ENCODE peak calls at places on chromosomes 2 and 18, in four cellular contexts. One of them, this sample, is unnamed.

GRCh38 chr2:25042321-25043240 is 705 bp downstream of the EFR3B start:
- DNase-seq in astrocyte of the spinal cord: peak; percentile 31
- DNase-seq in neural progenitor cell: peak; percentile 78
- DNase-seq in tibial nerve: no peak
- DNase-seq in this sample: peak; percentile 14

GRCh38 chr2:236928353-236929153 is 157.1 kb upstream of the COPS8 start:
- DNase-seq in astrocyte of the spinal cord: peak; percentile 18
- DNase-seq in neural progenitor cell: no peak
- DNase-seq in tibial nerve: no peak
- DNase-seq in this sample: no peak

GRCh38 chr2:177273456-177273855 is 8.9 kb upstream of the NFE2L2 start:
- DNase-seq in astrocyte of the spinal cord: no peak
- DNase-seq in neural progenitor cell: no peak
- DNase-seq in tibial nerve: no peak
- DNase-seq in this sample: no peak

GRCh38 chr18:27164905-27165304 is 20.2 kb downstream of the CHST9 start:
- DNase-seq in astrocyte of the spinal cord: no peak
- DNase-seq in neural progenitor cell: no peak
- DNase-seq in tibial nerve: no peak
- DNase-seq in this sample: no peak

GRCh38 chr2:120477198-120477597 is 131.3 kb downstream of the INHBB start:
- DNase-seq in astrocyte of the spinal cord: no peak
- DNase-seq in neural progenitor cell: no peak
- DNase-seq in tibial nerve: no peak
- DNase-seq in this sample: no peak

GRCh38 chr2:129742415-129742814 is 237.1 kb upstream of the RAB6C start:
- DNase-seq in astrocyte of the spinal cord: no peak
- DNase-seq in neural progenitor cell: no peak
- DNase-seq in tibial nerve: no peak
- DNase-seq in this sample: no peak

GRCh38 chr2:121710470-121711170 is 26.1 kb downstream of the NIFK start:
- DNase-seq in astrocyte of the spinal cord: no peak
- DNase-seq in neural progenitor cell: no peak
- DNase-seq in tibial nerve: no peak
- DNase-seq in this sample: no peak

GRCh38 chr2:70525032-70525431 is 28.6 kb downstream of the TGFA start:
- DNase-seq in astrocyte of the spinal cord: no peak
- DNase-seq in neural progenitor cell: no peak
- DNase-seq in tibial nerve: no peak
- DNase-seq in this sample: no peak

GRCh38 chr2:97928591-97928990 is 67.2 kb downstream of the TMEM131 start:
- DNase-seq in astrocyte of the spinal cord: no peak
- DNase-seq in neural progenitor cell: no peak
- DNase-seq in tibial nerve: no peak
- DNase-seq in this sample: no peak

GRCh38 chr2:170354855-170355649 is 177.1 kb downstream of the MYO3B start:
- DNase-seq in astrocyte of the spinal cord: no peak
- DNase-seq in neural progenitor cell: no peak
- DNase-seq in tibial nerve: no peak
- DNase-seq in this sample: no peak

GRCh38 chr18:3525870-3526420 is 76.0 kb downstream of the TGIF1 start:
- DNase-seq in astrocyte of the spinal cord: peak; percentile 34
- DNase-seq in neural progenitor cell: no peak
- DNase-seq in tibial nerve: no peak
- DNase-seq in this sample: no peak

GRCh38 chr2:190843874-190844699 is 36.5 kb upstream of the GLS start:
- DNase-seq in astrocyte of the spinal cord: no peak
- DNase-seq in neural progenitor cell: no peak
- DNase-seq in tibial nerve: no peak
- DNase-seq in this sample: peak; percentile 73

GRCh38 chr2:217753460-217754200 is 249.2 kb downstream of the TNS1 start:
- DNase-seq in astrocyte of the spinal cord: peak; percentile 19
- DNase-seq in neural progenitor cell: no peak
- DNase-seq in tibial nerve: no peak
- DNase-seq in this sample: no peak

GRCh38 chr18:76446746-76447267 is 48.2 kb downstream of the ZNF516 start:
- DNase-seq in astrocyte of the spinal cord: no peak
- DNase-seq in neural progenitor cell: no peak
- DNase-seq in tibial nerve: no peak
- DNase-seq in this sample: no peak

GRCh38 chr2:239184968-239185903 is 215.6 kb downstream of the HDAC4 start:
- DNase-seq in astrocyte of the spinal cord: no peak
- DNase-seq in neural progenitor cell: no peak
- DNase-seq in tibial nerve: no peak
- DNase-seq in this sample: no peak

GRCh38 chr2:73291093-73291460 is 2.3 kb downstream of the EGR4 start:
- DNase-seq in astrocyte of the spinal cord: peak; percentile 62
- DNase-seq in neural progenitor cell: peak; percentile 94
- DNase-seq in tibial nerve: no peak
- DNase-seq in this sample: no peak

GRCh38 chr2:25276569-25277465 is 64.9 kb downstream of the DNMT3A start:
- DNase-seq in astrocyte of the spinal cord: no peak
- DNase-seq in neural progenitor cell: peak; percentile 84
- DNase-seq in tibial nerve: peak; percentile 43
- DNase-seq in this sample: no peak

GRCh38 chr2:212549463-212549862 is 10.9 kb upstream of the ERBB4 start:
- DNase-seq in astrocyte of the spinal cord: no peak
- DNase-seq in neural progenitor cell: no peak
- DNase-seq in tibial nerve: no peak
- DNase-seq in this sample: no peak

GRCh38 chr2:187451510-187451909 is 3.5 kb upstream of the CALCRL start:
- DNase-seq in astrocyte of the spinal cord: no peak
- DNase-seq in neural progenitor cell: no peak
- DNase-seq in tibial nerve: no peak
- DNase-seq in this sample: no peak

GRCh38 chr2:187453078-187453641 is 5.1 kb upstream of the CALCRL start:
- DNase-seq in astrocyte of the spinal cord: peak; percentile 48
- DNase-seq in neural progenitor cell: peak; percentile 27
- DNase-seq in tibial nerve: no peak
- DNase-seq in this sample: no peak
- TF ChIP-seq CTCF in astrocyte of the spinal cord: peak; percentile 28
- TF ChIP-seq CTCF in neural progenitor cell: peak; percentile 74
- TF ChIP-seq CTCF in tibial nerve: peak; percentile 13
- TF ChIP-seq CTCF in this sample: peak; percentile 8

GRCh38 chr18:48943333-48943732 is 7.4 kb downstream of the SMAD7 start:
- DNase-seq in astrocyte of the spinal cord: no peak
- DNase-seq in neural progenitor cell: no peak
- DNase-seq in tibial nerve: no peak
- DNase-seq in this sample: no peak
- H3K4me3 ChIP-seq in astrocyte of the spinal cord: peak overlapping the region; percentile 10
- H3K4me3 ChIP-seq in neural progenitor cell: no peak overlapping the region
- H3K4me3 ChIP-seq in tibial nerve: no peak overlapping the region
- H3K4me3 ChIP-seq in this sample: peak overlapping the region; percentile 12

GRCh38 chr2:105519516-105519915 is 120.7 kb upstream of the FHL2 start:
- DNase-seq in astrocyte of the spinal cord: peak; percentile 42
- DNase-seq in neural progenitor cell: no peak
- DNase-seq in tibial nerve: no peak
- DNase-seq in this sample: peak; percentile 13
- TF ChIP-seq CTCF in astrocyte of the spinal cord: peak; percentile 27
- TF ChIP-seq CTCF in neural progenitor cell: no peak
- TF ChIP-seq CTCF in tibial nerve: no peak
- TF ChIP-seq CTCF in this sample: no peak

GRCh38 chr2:216636570-216637450 is 3.6 kb downstream of the IGFBP2 start:
- DNase-seq in astrocyte of the spinal cord: peak; percentile 62
- DNase-seq in neural progenitor cell: peak; percentile 91
- DNase-seq in tibial nerve: no peak
- DNase-seq in this sample: peak; percentile 63

GRCh38 chr2:216635701-216636541 is 2.7 kb downstream of the IGFBP2 start:
- DNase-seq in astrocyte of the spinal cord: no peak
- DNase-seq in neural progenitor cell: peak; percentile 89
- DNase-seq in tibial nerve: no peak
- DNase-seq in this sample: no peak

GRCh38 chr2:216634317-216635148 is 1.3 kb downstream of the IGFBP2 start:
- DNase-seq in astrocyte of the spinal cord: peak; percentile 33
- DNase-seq in neural progenitor cell: peak; percentile 62
- DNase-seq in tibial nerve: no peak
- DNase-seq in this sample: no peak

GRCh38 chr2:216633616-216634316 is 546 bp downstream of the IGFBP2 start:
- DNase-seq in astrocyte of the spinal cord: no peak
- DNase-seq in neural progenitor cell: no peak
- DNase-seq in tibial nerve: no peak
- DNase-seq in this sample: no peak

DNA sequence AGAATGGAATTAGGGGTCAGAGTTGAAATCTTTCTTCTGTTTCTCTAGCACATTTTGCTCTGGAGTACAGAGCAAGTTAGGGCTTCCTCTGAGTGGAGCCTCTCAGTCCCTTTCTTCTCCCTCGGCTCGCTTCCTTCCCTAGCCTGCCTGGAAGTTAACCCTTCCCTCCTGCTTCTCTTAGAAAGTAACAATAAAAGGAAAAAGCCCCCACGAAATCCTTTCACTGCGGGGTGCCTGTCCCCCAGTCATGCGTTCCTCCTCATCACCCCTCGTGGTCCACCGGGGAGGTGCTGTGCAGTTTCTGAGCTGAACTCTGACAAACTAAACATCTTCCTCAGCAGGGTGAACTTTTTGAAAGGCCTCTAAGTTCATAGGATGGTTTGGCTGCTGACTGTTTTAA is 2.0 kb downstream of the IGFBP2 start:
- DNase-seq in astrocyte of the spinal cord: peak; percentile 52
- DNase-seq in neural progenitor cell: peak; percentile 73
- DNase-seq in tibial nerve: no peak
- DNase-seq in this sample: no peak
- H3K4me3 ChIP-seq in astrocyte of the spinal cord: peak overlapping the region; percentile 69
- H3K4me3 ChIP-seq in neural progenitor cell: peak overlapping the region; percentile 100
- H3K4me3 ChIP-seq in tibial nerve: no peak overlapping the region
- H3K4me3 ChIP-seq in this sample: peak overlapping the region; percentile 58